ENCODE peak calls at places on chromosome 5, in eight cellular contexts. G is G401; Y is HT-29; Q is left cardiac atrium; J is IMR-90; E is activated CD4-positive, alpha-beta memory T cell treated with anti-CD3 and anti-CD28 coated beads for 36 hours; Z is iris pigment epithelial cell; U is stimulated activated CD4-positive, alpha-beta T cell treated with anti-CD3 and anti-CD28 coated beads, Interleukin-4, amount 100 ng/mL, for 48 hours. I is an unnamed sample.
A peak's percentile ranks its signal among the peaks of the same experiment; 100 is the strongest.

GRCh38 chr5:55538621-55539020 is 3.9 kb upstream of the PLPP1 start:
- DNase-seq in G (no peak), Y (no peak), Q (no peak), J (no peak), E (no peak), Z (peak; percentile 23), U (no peak), I (no peak)

GRCh38 chr5:135046661-135047346 is 12.8 kb upstream of the PITX1 start:
- DNase-seq in G (no peak), Y (no peak), Q (no peak), J (no peak), E (no peak), Z (no peak), U (no peak), I (no peak)

GRCh38 chr5:139670369-139671095 is 22.4 kb downstream of the CXXC5 start:
- DNase-seq in G (no peak), Y (no peak), Q (no peak), J (no peak), E (peak; percentile 36), Z (no peak), U (no peak), I (no peak)

GRCh38 chr5:52727568-52727967 is 60.1 kb upstream of the ITGA1 start:
- DNase-seq in G (no peak), Y (peak; percentile 78), Q (peak; percentile 23), J (peak; percentile 73), E (no peak), Z (peak; percentile 82), U (no peak), I (peak; percentile 68)

GRCh38 chr5:1140188-1140817 is 28.4 kb upstream of the SLC12A7 start:
- DNase-seq in G (no peak), Y (peak; percentile 95), Q (peak; percentile 83), J (peak; percentile 31), E (peak; percentile 77), Z (peak; percentile 43), U (peak; percentile 75), I (peak; percentile 36)

GRCh38 chr5:154840435-154841272 is 9.7 kb downstream of the FAXDC2 start:
- DNase-seq in G (no peak), Y (no peak), Q (no peak), J (no peak), E (no peak), Z (no peak), U (no peak), I (no peak)

GRCh38 chr5:29720954-29721353 is 1472.5 kb upstream of the CDH6 start:
- DNase-seq in G (no peak), Y (no peak), Q (no peak), J (no peak), E (no peak), Z (no peak), U (no peak), I (no peak)

GRCh38 chr5:143418140-143418866 is 14.8 kb upstream of the NR3C1 start:
- DNase-seq in G (no peak), Y (peak; percentile 16), Q (no peak), J (no peak), E (peak; percentile 22), Z (no peak), U (no peak), I (no peak)

GRCh38 chr5:1467341-1468246 is 22.4 kb upstream of the SLC6A3 start:
- DNase-seq in G (no peak), Y (no peak), Q (no peak), J (no peak), E (no peak), Z (no peak), U (no peak), I (no peak)

GRCh38 chr5:466661-467310 is 23.8 kb downstream of the EXOC3 start:
- DNase-seq in G (no peak), Y (no peak), Q (peak; percentile 16), J (no peak), E (no peak), Z (no peak), U (no peak), I (no peak)

GRCh38 chr5:132459983-132460834 is 30.4 kb downstream of the IRF1 start:
- DNase-seq in G (no peak), Y (peak; percentile 22), Q (no peak), J (no peak), E (peak; percentile 9), Z (no peak), U (no peak), I (no peak)

GRCh38 chr5:141742144-141742543 is 60.1 kb upstream of the ARAP3 start:
- DNase-seq in G (no peak), Y (no peak), Q (no peak), J (no peak), E (no peak), Z (no peak), U (no peak), I (no peak)

GRCh38 chr5:32734822-32735378 is 23.8 kb downstream of the NPR3 start:
- DNase-seq in G (no peak), Y (no peak), Q (no peak), J (no peak), E (no peak), Z (no peak), U (no peak), I (no peak)

GRCh38 chr5:122076023-122076422 is 2.0 kb downstream of the LOX start:
- DNase-seq in G (no peak), Y (no peak), Q (no peak), J (no peak), E (no peak), Z (peak; percentile 55), U (no peak), I (peak; percentile 37)

GRCh38 chr5:68114641-68115040 is 100.9 kb upstream of the PIK3R1 start:
- DNase-seq in G (no peak), Y (no peak), Q (no peak), J (peak; percentile 84), E (no peak), Z (peak; percentile 89), U (no peak), I (peak; percentile 93)

GRCh38 chr5:135135530-135136201 is 101.6 kb upstream of the PITX1 start:
- DNase-seq in G (no peak), Y (peak; percentile 52), Q (peak; percentile 58), J (peak; percentile 79), E (no peak), Z (peak; percentile 64), U (no peak), I (peak; percentile 86)

I was measured in LHCN-M2.